ENCODE peak calls at places on chromosomes 1 and 21, in five cellular contexts. Q is LoVo; D is substantia nigra; U is stimulated activated naive CD8-positive, alpha-beta T cell treated with anti-CD3 and anti-CD28 coated beads, Interleukin-15, amount 100 ng/mL, for 72 hours; F is stimulated activated naive CD4-positive, alpha-beta T cell. H is an unnamed sample.

GRCh38 chr21:43189936-43190335 is 21.1 kb downstream of the CRYAA start:
- DNase-seq in U (no peak), Q (no peak), D (no peak), F (no peak), H (no peak)

GRCh38 chr21:36477001-36477400 is 2.9 kb downstream of the CLDN14 start:
- DNase-seq in U (no peak), F (no peak), D (no peak), Q (no peak), H (no peak)

GRCh38 chr1:165928075-165928731 is 100.8 kb downstream of the UCK2 start:
- DNase-seq in Q (peak), F (no peak), D (peak), U (peak), H (peak)

GRCh38 chr1:15187175-15187810 is 33.7 kb downstream of the TMEM51 start:
- DNase-seq in D (no peak), F (no peak), Q (no peak), U (no peak), H (no peak)

GRCh38 chr1:182629674-182630073 is 25.5 kb upstream of the RGS16 start:
- DNase-seq in U (peak), F (no peak), D (no peak), Q (no peak), H (peak)

GRCh38 chr1:209611771-209612570 is 28.5 kb downstream of the CAMK1G start:
- DNase-seq in D (no peak), Q (no peak), F (no peak), U (no peak), H (no peak)

GRCh38 chr21:42534361-42534900 is 20.8 kb downstream of the SLC37A1 start:
- DNase-seq in Q (no peak), F (no peak), U (no peak), D (peak), H (no peak)

GRCh38 chr1:162632234-162632666 is at the start of gene DDR2:
- DNase-seq in U (no peak), D (no peak), Q (no peak), F (no peak), H (no peak)

GRCh38 chr1:30902653-30903290 is 5.8 kb downstream of the SDC3 start:
- DNase-seq in Q (no peak), U (no peak), F (no peak), D (peak), H (no peak)

GRCh38 chr1:32208891-32209309 is at the start of gene DCDC2B:
- DNase-seq in F (no peak), Q (peak), U (no peak), D (no peak), H (no peak)

GRCh38 chr1:87712261-87712674 is 383.6 kb downstream of the LMO4 start:
- DNase-seq in F (no peak), D (no peak), U (no peak), Q (peak), H (no peak)

GRCh38 chr21:43338951-43339350 is 88.0 kb downstream of the SIK1 start:
- DNase-seq in U (no peak), F (no peak), D (no peak), Q (no peak), H (no peak)

GRCh38 chr1:4847731-4848130 is 193.3 kb downstream of the AJAP1 start:
- DNase-seq in U (no peak), Q (no peak), D (no peak), F (no peak), H (no peak)

GRCh38 chr1:53562256-53562982 is 103.2 kb downstream of the DMRTB1 start:
- DNase-seq in D (no peak), Q (no peak), U (peak), F (no peak), H (no peak)

GRCh38 chr1:67616394-67616985 is 68.5 kb upstream of the GADD45A start:
- DNase-seq in F (no peak), Q (no peak), D (no peak), U (no peak), H (no peak)

GRCh38 chr1:214249651-214250050 is 31.3 kb upstream of the SMYD2 start:
- DNase-seq in F (no peak), U (no peak), Q (no peak), D (no peak), H (no peak)

GRCh38 chr1:74673351-74674111 is at the start of gene ERICH3:
- DNase-seq in Q (no peak), D (peak), U (no peak), F (no peak), H (no peak)

GRCh38 chr1:94873520-94874351 is 53.2 kb downstream of the CNN3 start:
- DNase-seq in Q (no peak), F (no peak), D (peak), U (no peak), H (no peak)

GRCh38 chr1:65069186-65069585 is 78.8 kb upstream of the AK4 start:
- DNase-seq in Q (no peak), D (no peak), U (no peak), F (peak), H (peak)

GRCh38 chr1:210455840-210456603 is 127.3 kb downstream of the HHAT start:
- DNase-seq in U (no peak), Q (no peak), F (no peak), D (no peak), H (no peak)

GRCh38 chr1:11839727-11840705 is 7.6 kb downstream of the NPPA start:
- DNase-seq in U (no peak), D (no peak), F (no peak), Q (no peak), H (no peak)

GRCh38 chr1:146032613-146033219 is 11.2 kb upstream of the HJV start:
- DNase-seq in Q (peak), D (no peak), F (no peak), U (peak), H (no peak)